ENCODE peak calls at places on chromosomes 5 and 9, in five cellular contexts. One of them, this sample, is unnamed.

GRCh38 chr5:160023883-160024635 is 15.1 kb downstream of the TTC1 start:
- DNase-seq in left kidney: no peak
- DNase-seq in lung: no peak
- DNase-seq in mucosa of descending colon: no peak
- DNase-seq in stimulated activated CD8-positive, alpha-beta memory T cell treated with anti-CD3 and anti-CD28 coated beads, Interleukin-7, amount 100 ng/mL, for 24 hours: no peak
- DNase-seq in this sample: no peak

GRCh38 chr5:160303690-160304089 is 8.7 kb downstream of the CCNJL start:
- DNase-seq in stimulated activated CD8-positive, alpha-beta memory T cell treated with anti-CD3 and anti-CD28 coated beads, Interleukin-7, amount 100 ng/mL, for 24 hours: no peak
- DNase-seq in mucosa of descending colon: no peak
- DNase-seq in lung: no peak
- DNase-seq in left kidney: no peak
- DNase-seq in this sample: no peak

GRCh38 chr9:98766548-98766947 is 29.8 kb downstream of the ANKS6 start:
- DNase-seq in lung: no peak
- DNase-seq in stimulated activated CD8-positive, alpha-beta memory T cell treated with anti-CD3 and anti-CD28 coated beads, Interleukin-7, amount 100 ng/mL, for 24 hours: no peak
- DNase-seq in mucosa of descending colon: no peak
- DNase-seq in left kidney: no peak
- DNase-seq in this sample: no peak

GRCh38 chr5:170748986-170749385 is 34.5 kb upstream of the GABRP start:
- DNase-seq in lung: no peak
- DNase-seq in mucosa of descending colon: no peak
- DNase-seq in stimulated activated CD8-positive, alpha-beta memory T cell treated with anti-CD3 and anti-CD28 coated beads, Interleukin-7, amount 100 ng/mL, for 24 hours: no peak
- DNase-seq in left kidney: no peak
- DNase-seq in this sample: no peak

GRCh38 chr5:144484124-144484897 is 313.6 kb downstream of the KCTD16 start:
- DNase-seq in stimulated activated CD8-positive, alpha-beta memory T cell treated with anti-CD3 and anti-CD28 coated beads, Interleukin-7, amount 100 ng/mL, for 24 hours: no peak
- DNase-seq in lung: no peak
- DNase-seq in mucosa of descending colon: no peak
- DNase-seq in left kidney: no peak
- DNase-seq in this sample: no peak

GRCh38 chr5:68396722-68397121 is 181.2 kb downstream of the PIK3R1 start:
- DNase-seq in lung: no peak
- DNase-seq in mucosa of descending colon: peak
- DNase-seq in stimulated activated CD8-positive, alpha-beta memory T cell treated with anti-CD3 and anti-CD28 coated beads, Interleukin-7, amount 100 ng/mL, for 24 hours: no peak
- DNase-seq in left kidney: peak
- DNase-seq in this sample: no peak

GRCh38 chr9:33132249-33132772 is 34.8 kb downstream of the B4GALT1 start:
- DNase-seq in mucosa of descending colon: no peak
- DNase-seq in stimulated activated CD8-positive, alpha-beta memory T cell treated with anti-CD3 and anti-CD28 coated beads, Interleukin-7, amount 100 ng/mL, for 24 hours: no peak
- DNase-seq in lung: no peak
- DNase-seq in left kidney: no peak
- DNase-seq in this sample: no peak

GRCh38 chr9:113701741-113702422 is 174.2 kb upstream of the ZNF618 start:
- DNase-seq in left kidney: no peak
- DNase-seq in mucosa of descending colon: no peak
- DNase-seq in lung: no peak
- DNase-seq in stimulated activated CD8-positive, alpha-beta memory T cell treated with anti-CD3 and anti-CD28 coated beads, Interleukin-7, amount 100 ng/mL, for 24 hours: no peak
- DNase-seq in this sample: no peak

GRCh38 chr5:72241346-72242003 is 78.6 kb downstream of the MRPS27 start:
- DNase-seq in mucosa of descending colon: no peak
- DNase-seq in lung: no peak
- DNase-seq in left kidney: no peak
- DNase-seq in stimulated activated CD8-positive, alpha-beta memory T cell treated with anti-CD3 and anti-CD28 coated beads, Interleukin-7, amount 100 ng/mL, for 24 hours: no peak
- DNase-seq in this sample: no peak

GRCh38 chr9:101543098-101543735 is 9.6 kb downstream of the RNF20 start:
- DNase-seq in lung: no peak
- DNase-seq in mucosa of descending colon: no peak
- DNase-seq in stimulated activated CD8-positive, alpha-beta memory T cell treated with anti-CD3 and anti-CD28 coated beads, Interleukin-7, amount 100 ng/mL, for 24 hours: no peak
- DNase-seq in left kidney: no peak
- DNase-seq in this sample: no peak

GRCh38 chr5:164204338-164204946 is 699.0 kb downstream of the MAT2B start:
- DNase-seq in lung: no peak
- DNase-seq in left kidney: no peak
- DNase-seq in stimulated activated CD8-positive, alpha-beta memory T cell treated with anti-CD3 and anti-CD28 coated beads, Interleukin-7, amount 100 ng/mL, for 24 hours: no peak
- DNase-seq in mucosa of descending colon: no peak
- DNase-seq in this sample: no peak

GRCh38 chr5:13985736-13986418 is 41.4 kb upstream of the DNAH5 start:
- DNase-seq in mucosa of descending colon: no peak
- DNase-seq in lung: peak
- DNase-seq in stimulated activated CD8-positive, alpha-beta memory T cell treated with anti-CD3 and anti-CD28 coated beads, Interleukin-7, amount 100 ng/mL, for 24 hours: no peak
- DNase-seq in left kidney: no peak
- DNase-seq in this sample: no peak